ENCODE peak calls at places on chromosomes 11 and 22, in seven cellular contexts. X, A, H, K, N, M and B are unnamed samples.

GRCh38 chr11:18022419-18022818 is 9.6 kb upstream of the SERGEF start:
- DNase-seq in X (no peak), A (no peak), H (no peak), K (no peak), N (no peak), M (no peak), B (no peak)

GRCh38 chr11:124441519-124441918 is 4.0 kb downstream of the OR8B8 start:
- DNase-seq in X (no peak), A (no peak), H (no peak), K (no peak), N (no peak), M (no peak), B (no peak)

GRCh38 chr11:83538286-83538685 is 252.1 kb upstream of the CCDC90B start:
- DNase-seq in X (no peak), A (no peak), H (no peak), K (no peak), N (no peak), M (no peak), B (no peak)

GRCh38 chr11:96075532-96075959 is 151.6 kb upstream of the MTMR2 start:
- DNase-seq in X (no peak), A (no peak), H (no peak), K (no peak), N (no peak), M (no peak), B (no peak)

GRCh38 chr11:116111546-116111945 is 607.3 kb upstream of the CADM1 start:
- DNase-seq in X (no peak), A (no peak), H (no peak), K (no peak), N (no peak), M (no peak), B (no peak)

GRCh38 chr22:39646614-39647210 is 76.2 kb downstream of the CACNA1I start:
- DNase-seq in X (no peak), A (no peak), H (no peak), K (no peak), N (no peak), M (no peak), B (no peak)

GRCh38 chr11:61254403-61255025 is 13.5 kb downstream of the PGA5 start:
- DNase-seq in X (peak), A (peak), H (peak), K (peak), N (peak), M (peak), B (no peak)

GRCh38 chr11:14722507-14722906 is 78.9 kb downstream of the PDE3B start:
- DNase-seq in X (no peak), A (no peak), H (no peak), K (no peak), N (no peak), M (no peak), B (no peak)

GRCh38 chr11:14954581-14954980 is 17.6 kb downstream of the CALCA start:
- DNase-seq in X (no peak), A (no peak), H (no peak), K (no peak), N (no peak), M (no peak), B (peak)

GRCh38 chr22:44597616-44598015 is 99.6 kb upstream of the RTL6 start:
- DNase-seq in X (peak), A (no peak), H (no peak), K (no peak), N (no peak), M (no peak), B (no peak)

GRCh38 chr11:69273571-69273970 is 20.4 kb upstream of the MYEOV start:
- DNase-seq in X (no peak), A (no peak), H (no peak), K (no peak), N (no peak), M (no peak), B (no peak)

GRCh38 chr11:128029219-128029722 is 558.1 kb downstream of the ETS1 start:
- DNase-seq in X (no peak), A (no peak), H (no peak), K (no peak), N (no peak), M (no peak), B (no peak)

GRCh38 chr11:1446623-1447022 is 40.0 kb downstream of the MOB2 start:
- DNase-seq in X (no peak), A (no peak), H (no peak), K (no peak), N (no peak), M (no peak), B (no peak)

GRCh38 chr11:111944139-111944538 is 7.0 kb downstream of the DIXDC1 start:
- DNase-seq in X (peak), A (no peak), H (no peak), K (no peak), N (no peak), M (no peak), B (peak)

DNA sequence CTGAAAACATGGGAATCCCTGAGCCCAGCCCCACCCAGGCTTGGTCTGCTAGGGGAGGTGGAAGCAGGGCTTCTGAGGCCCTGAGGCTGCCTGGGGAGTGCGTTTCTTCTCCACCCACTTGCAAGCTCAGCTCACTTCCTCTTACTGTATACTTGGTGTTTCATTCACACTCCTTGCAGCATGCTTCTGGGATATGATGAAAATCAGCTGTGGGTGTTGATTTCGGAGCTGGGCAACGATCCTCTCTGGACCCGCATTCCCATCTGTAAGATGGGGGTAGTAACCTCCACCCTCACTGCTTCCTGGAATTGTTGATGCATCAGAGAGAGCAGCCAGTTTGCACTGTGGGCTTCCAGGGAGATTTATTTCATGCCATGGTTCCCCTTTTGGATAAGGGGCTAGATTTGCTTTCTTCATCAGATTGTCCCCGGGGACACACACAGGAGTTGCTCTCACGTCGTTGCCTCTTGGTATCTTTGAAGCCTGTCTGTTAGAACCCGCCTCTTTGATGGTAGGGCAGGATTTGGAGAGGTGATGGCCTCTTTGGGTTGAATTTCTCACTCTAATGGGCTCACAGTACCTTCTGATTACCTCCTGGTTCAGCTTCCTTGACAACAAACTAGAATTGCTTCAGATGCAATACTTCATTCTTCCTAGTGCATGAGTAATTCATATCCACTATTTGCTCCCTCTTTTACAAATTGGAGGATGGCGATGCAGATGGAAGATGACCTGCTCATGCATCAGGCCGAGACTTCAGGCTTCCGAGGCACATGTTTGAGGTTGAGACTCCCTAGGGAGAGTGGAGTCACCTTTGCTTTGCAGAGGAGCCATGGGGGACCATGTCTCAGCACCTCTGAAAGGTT is 40.4 kb downstream of the BCR start:
- DNase-seq in X (no peak), A (no peak), H (no peak), K (peak), N (no peak), M (no peak), B (no peak)
- H3K27ac ChIP-seq in X (no peak), A (no peak), H (no peak), K (peak), N (no peak), M (no peak), B (no peak)

DNA sequence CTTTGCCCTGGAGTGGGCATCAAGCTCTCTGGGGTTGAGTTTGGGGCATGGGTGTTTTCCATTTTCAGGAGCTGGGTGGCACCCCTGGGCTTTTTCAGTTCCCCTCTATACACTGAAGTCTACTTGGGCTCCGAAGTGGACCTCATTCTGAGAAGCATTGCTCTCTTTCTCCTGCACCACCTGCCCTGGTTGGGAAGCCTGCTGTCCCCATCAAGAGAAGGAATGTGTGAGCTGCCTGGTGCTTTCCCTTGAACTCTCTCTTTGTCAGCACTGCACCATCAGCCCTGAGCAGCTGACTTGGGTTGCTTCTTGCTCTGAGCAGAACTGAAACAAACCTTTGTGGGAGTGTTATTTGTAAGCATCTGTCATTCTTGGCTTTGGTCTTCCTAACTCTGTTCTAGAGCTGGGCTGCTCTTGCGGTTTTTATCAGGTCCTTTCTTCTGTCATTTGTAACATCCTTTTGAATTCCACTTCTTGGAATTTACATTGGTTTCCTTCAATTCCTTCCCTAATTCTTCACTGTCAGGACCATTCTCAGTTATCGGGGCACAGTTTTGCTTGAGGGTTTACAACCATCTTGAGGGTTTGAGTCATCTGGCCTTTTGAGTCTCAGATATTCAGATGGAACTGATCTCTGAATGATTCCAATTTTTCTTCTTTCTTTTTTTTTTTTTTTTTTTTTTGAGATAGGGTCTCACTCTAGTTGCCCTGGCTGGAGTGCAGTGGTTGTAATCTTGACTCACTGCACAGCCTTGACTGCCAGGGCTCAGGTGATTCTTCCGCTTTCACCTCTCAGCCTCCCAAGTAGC is 20.5 kb downstream of the UBE2L3 start:
- DNase-seq in X (peak), A (no peak), H (peak), K (no peak), N (no peak), M (peak), B (no peak)
- H3K27ac ChIP-seq in X (peak), A (no peak), H (peak), K (no peak), N (no peak), M (peak), B (no peak)

GRCh38 chr22:46956498-46957215 is 194.2 kb downstream of the TBC1D22A start:
- DNase-seq in X (no peak), A (no peak), H (no peak), K (no peak), N (no peak), M (no peak), B (no peak)

GRCh38 chr22:46959369-46959768 is 196.9 kb downstream of the TBC1D22A start:
- DNase-seq in X (no peak), A (no peak), H (no peak), K (no peak), N (no peak), M (no peak), B (no peak)

GRCh38 chr22:46957521-46957920 is 195.1 kb downstream of the TBC1D22A start:
- DNase-seq in X (no peak), A (no peak), H (no peak), K (no peak), N (no peak), M (no peak), B (no peak)

GRCh38 chr22:46958191-46958590 is 195.7 kb downstream of the TBC1D22A start:
- DNase-seq in X (no peak), A (no peak), H (no peak), K (no peak), N (no peak), M (no peak), B (no peak)

DNA sequence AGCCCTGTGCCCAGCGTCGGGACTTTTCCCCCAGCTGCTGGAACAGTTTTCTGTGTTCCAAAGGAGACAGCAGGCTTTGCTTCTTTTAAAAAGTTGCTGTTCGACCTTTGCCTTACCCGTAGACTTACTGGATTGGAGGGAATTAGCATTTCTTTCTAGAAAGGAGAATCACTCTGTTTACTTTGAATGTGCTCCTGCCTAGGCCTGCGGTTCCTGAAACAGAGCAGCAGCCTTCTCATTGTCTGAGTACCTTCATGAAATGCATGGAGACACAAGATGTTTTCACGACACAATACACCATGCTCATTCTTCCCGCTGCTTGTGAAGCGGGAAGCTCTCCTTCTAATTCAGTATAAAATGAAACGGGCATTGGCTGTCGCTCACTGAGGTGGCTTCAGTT is 196.2 kb downstream of the TBC1D22A start:
- DNase-seq in X (no peak), A (no peak), H (no peak), K (no peak), N (no peak), M (no peak), B (no peak)
- H3K27ac ChIP-seq in X (no peak), A (no peak), H (no peak), K (no peak), N (no peak), M (no peak), B (no peak)

GRCh38 chr11:62876712-62877111 is 4.0 kb upstream of the SLC3A2 start:
- DNase-seq in X (no peak), A (no peak), H (no peak), K (no peak), N (no peak), M (no peak), B (peak)
- H3K27ac ChIP-seq in X (no peak), A (no peak), H (no peak), K (no peak), N (no peak), M (no peak), B (no peak)

GRCh38 chr11:122851366-122852011 is 13.2 kb downstream of the CRTAM start:
- DNase-seq in X (no peak), A (no peak), H (peak), K (no peak), N (no peak), M (no peak), B (no peak)
- H3K27ac ChIP-seq in X (no peak), A (no peak), H (peak), K (no peak), N (no peak), M (no peak), B (no peak)

GRCh38 chr11:66328036-66328306 is 8.3 kb downstream of the RIN1 start:
- DNase-seq in X (no peak), A (no peak), H (no peak), K (no peak), N (no peak), M (no peak), B (peak)

GRCh38 chr11:66328307-66329144 is 7.7 kb downstream of the RIN1 start:
- DNase-seq in X (no peak), A (peak), H (peak), K (peak), N (peak), M (peak), B (peak)

GRCh38 chr11:66329165-66329673 is 7.0 kb downstream of the RIN1 start:
- DNase-seq in X (no peak), A (no peak), H (no peak), K (no peak), N (no peak), M (no peak), B (no peak)

GRCh38 chr11:66326261-66327111 is 9.6 kb upstream of the CD248 start:
- DNase-seq in X (no peak), A (peak), H (no peak), K (no peak), N (no peak), M (no peak), B (no peak)

GRCh38 chr11:66327171-66328035 is 8.8 kb downstream of the RIN1 start:
- DNase-seq in X (no peak), A (no peak), H (no peak), K (no peak), N (no peak), M (no peak), B (peak)
- H3K27ac ChIP-seq in X (peak), A (peak), H (no peak), K (peak), N (peak), M (no peak), B (peak)

GRCh38 chr11:119511601-119512000 is 88.6 kb upstream of the THY1 start:
- DNase-seq in X (no peak), A (no peak), H (no peak), K (no peak), N (no peak), M (no peak), B (no peak)

GRCh38 chr11:119506436-119506835 is 83.5 kb upstream of the THY1 start:
- DNase-seq in X (no peak), A (no peak), H (no peak), K (no peak), N (no peak), M (no peak), B (no peak)

GRCh38 chr11:119509969-119510401 is 87.0 kb upstream of the THY1 start:
- DNase-seq in X (peak), A (no peak), H (no peak), K (no peak), N (no peak), M (no peak), B (peak)

GRCh38 chr11:119512373-119512772 is 89.4 kb upstream of the THY1 start:
- DNase-seq in X (no peak), A (no peak), H (no peak), K (no peak), N (no peak), M (no peak), B (no peak)

GRCh38 chr11:119509277-119509841 is 86.4 kb upstream of the THY1 start:
- DNase-seq in X (no peak), A (no peak), H (no peak), K (no peak), N (no peak), M (no peak), B (peak)
- H3K27ac ChIP-seq in X (no peak), A (no peak), H (no peak), K (no peak), N (no peak), M (no peak), B (peak)

GRCh38 chr11:12163181-12163841 is 52.9 kb downstream of the MICAL2 start:
- DNase-seq in X (no peak), A (peak), H (no peak), K (no peak), N (no peak), M (no peak), B (peak)

GRCh38 chr11:12161137-12161536 is 50.7 kb downstream of the MICAL2 start:
- DNase-seq in X (no peak), A (peak), H (no peak), K (no peak), N (no peak), M (no peak), B (no peak)

GRCh38 chr11:12160680-12161079 is 50.3 kb downstream of the MICAL2 start:
- DNase-seq in X (no peak), A (peak), H (no peak), K (peak), N (no peak), M (no peak), B (no peak)

GRCh38 chr11:12162652-12163051 is 52.3 kb downstream of the MICAL2 start:
- DNase-seq in X (no peak), A (no peak), H (no peak), K (no peak), N (no peak), M (no peak), B (no peak)

GRCh38 chr11:12161603-12162350 is 51.4 kb downstream of the MICAL2 start:
- DNase-seq in X (no peak), A (peak), H (no peak), K (no peak), N (no peak), M (no peak), B (no peak)
- H3K27ac ChIP-seq in X (no peak), A (peak), H (no peak), K (peak), N (no peak), M (no peak), B (no peak)

GRCh38 chr22:19890502-19891349 is 36.1 kb upstream of the GNB1L start:
- DNase-seq in X (no peak), A (no peak), H (no peak), K (no peak), N (no peak), M (no peak), B (no peak)

GRCh38 chr22:19893363-19893762 is 38.7 kb upstream of the GNB1L start:
- DNase-seq in X (no peak), A (no peak), H (no peak), K (no peak), N (no peak), M (no peak), B (no peak)

GRCh38 chr22:19892925-19893324 is 38.3 kb upstream of the GNB1L start:
- DNase-seq in X (no peak), A (peak), H (no peak), K (no peak), N (no peak), M (no peak), B (no peak)

GRCh38 chr22:19891350-19892248 is 36.9 kb upstream of the GNB1L start:
- DNase-seq in X (peak), A (peak), H (peak), K (no peak), N (no peak), M (no peak), B (peak)

GRCh38 chr22:19892249-19892879 is 37.7 kb upstream of the GNB1L start:
- DNase-seq in X (no peak), A (peak), H (no peak), K (no peak), N (no peak), M (no peak), B (no peak)
- H3K27ac ChIP-seq in X (peak), A (peak), H (no peak), K (peak), N (no peak), M (no peak), B (no peak)